ENCODE peak calls at places on chromosome 7, in six cellular contexts. L is IMR-90, T is GM23248, G is K562, H is astrocyte, Z is A549. M is an unnamed sample.
A peak's percentile ranks its signal among the peaks of the same experiment; 100 is the strongest.

GRCh38 chr7:134832367-134832766 is 52.9 kb downstream of the CALD1 start:
- DNase-seq in L (no peak), T (no peak), G (no peak), H (no peak), Z (no peak), M (no peak)

GRCh38 chr7:92731327-92732063 is 104.9 kb downstream of the CDK6 start:
- DNase-seq in L (peak; percentile 45), T (peak; percentile 52), G (no peak), H (peak; percentile 64), Z (no peak), M (no peak)

GRCh38 chr7:127137146-127137545 is 115.6 kb downstream of the GRM8 start:
- DNase-seq in L (no peak), T (no peak), G (no peak), H (no peak), Z (no peak), M (no peak)

GRCh38 chr7:56051053-56051338 is 248 bp downstream of the PSPH start:
- DNase-seq in L (no peak), T (no peak), G (no peak), H (no peak), Z (no peak), M (no peak)

GRCh38 chr7:94055963-94056362 is 51.8 kb upstream of the BET1 start:
- DNase-seq in L (no peak), T (peak; percentile 12), G (no peak), H (peak; percentile 67), Z (no peak), M (no peak)

GRCh38 chr7:138245216-138245615 is 169.0 kb downstream of the AKR1D1 start:
- DNase-seq in L (no peak), T (no peak), G (no peak), H (no peak), Z (no peak), M (no peak)

GRCh38 chr7:148495614-148496013 is 95.0 kb upstream of the C7orf33 start:
- DNase-seq in L (no peak), T (no peak), G (no peak), H (no peak), Z (no peak), M (no peak)

GRCh38 chr7:91064938-91065337 is 199.3 kb upstream of the FZD1 start:
- DNase-seq in L (peak; percentile 69), T (peak; percentile 73), G (no peak), H (peak; percentile 31), Z (no peak), M (no peak)

GRCh38 chr7:123439186-123439585 is 95.2 kb downstream of the IQUB start:
- DNase-seq in L (no peak), T (no peak), G (no peak), H (no peak), Z (no peak), M (no peak)

GRCh38 chr7:96495751-96496216 is 173.9 kb upstream of the SLC25A13 start:
- DNase-seq in L (no peak), T (no peak), G (no peak), H (no peak), Z (no peak), M (no peak)

GRCh38 chr7:90271753-90272152 is 26.8 kb downstream of the CFAP69 start:
- DNase-seq in L (peak; percentile 73), T (peak; percentile 84), G (no peak), H (peak; percentile 79), Z (no peak), M (no peak)

GRCh38 chr7:50266893-50267386 is 37.6 kb upstream of the IKZF1 start:
- DNase-seq in L (no peak), T (no peak), G (peak; percentile 47), H (no peak), Z (no peak), M (no peak)

GRCh38 chr7:122688385-122688998 is 10.4 kb downstream of the RNF133 start:
- DNase-seq in L (no peak), T (no peak), G (no peak), H (no peak), Z (no peak), M (no peak)

GRCh38 chr7:29095666-29096560 is 50.4 kb downstream of the CPVL start:
- DNase-seq in L (no peak), T (peak; percentile 68), G (no peak), H (no peak), Z (no peak), M (no peak)

GRCh38 chr7:157002819-157003421 is 7.5 kb downstream of the MNX1 start:
- DNase-seq in L (no peak), T (no peak), G (peak; percentile 22), H (no peak), Z (no peak), M (no peak)

GRCh38 chr7:143884276-143884977 is 17.5 kb downstream of the TCAF1 start:
- DNase-seq in L (no peak), T (no peak), G (no peak), H (no peak), Z (no peak), M (no peak)

GRCh38 chr7:142797342-142797798 is 26.6 kb downstream of the PRSS2 start:
- DNase-seq in L (no peak), T (no peak), G (peak; percentile 45), H (no peak), Z (no peak), M (no peak)

GRCh38 chr7:65477326-65477725 is 103.7 kb downstream of the ZNF92 start:
- DNase-seq in L (peak; percentile 5), T (peak; percentile 23), G (peak; percentile 63), H (no peak), Z (peak; percentile 35), M (no peak)

GRCh38 chr7:4606776-4607175 is 75.3 kb upstream of the FOXK1 start:
- DNase-seq in L (no peak), T (peak; percentile 19), G (no peak), H (peak; percentile 14), Z (no peak), M (no peak)

GRCh38 chr7:113013761-113014449 is 72.7 kb downstream of the GPR85 start:
- DNase-seq in L (no peak), T (no peak), G (no peak), H (no peak), Z (no peak), M (no peak)

DNA sequence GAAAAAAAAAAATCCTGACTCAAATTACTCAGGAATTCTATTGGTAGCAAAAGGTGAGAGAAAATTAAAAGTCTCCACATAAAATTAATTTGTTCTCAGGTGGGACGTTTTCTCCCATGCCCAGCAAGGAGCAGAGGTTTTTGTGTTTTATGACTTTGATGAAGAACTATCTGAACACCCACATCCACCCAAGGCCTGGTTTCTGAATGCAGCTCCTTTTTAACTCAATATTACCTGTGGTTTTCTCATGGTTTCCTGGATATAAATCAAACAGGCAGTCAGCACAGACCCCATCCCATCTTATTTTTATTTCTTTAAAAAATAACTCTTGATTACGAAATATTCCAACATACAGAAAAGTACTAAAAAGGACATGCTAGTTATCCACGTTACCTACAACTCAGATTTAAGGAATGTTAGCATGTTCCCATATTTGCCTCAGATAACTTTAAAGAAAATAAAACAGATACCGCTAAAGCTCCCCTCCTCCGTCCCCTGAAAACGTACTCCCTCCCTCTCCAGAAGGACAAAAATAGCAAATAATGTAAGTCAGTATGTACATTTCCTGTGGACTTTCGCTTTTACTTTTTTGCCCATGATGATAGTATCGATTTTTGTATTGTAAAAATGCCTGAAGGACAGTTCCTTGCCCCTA is 43.4 kb downstream of the GLI3 start:
- DNase-seq in L (peak; percentile 33), T (no peak), G (no peak), H (no peak), Z (no peak), M (no peak)
- H3K4me2 ChIP-seq in L (peak overlapping the region; percentile 93), T (no peak overlapping the region), G (no peak overlapping the region), H (peak overlapping the region; percentile 67), Z (no peak overlapping the region), M (no peak overlapping the region)

GRCh38 chr7:78395298-78396120 is 596.9 kb downstream of the PHTF2 start:
- DNase-seq in L (peak; percentile 28), T (no peak), G (no peak), H (peak; percentile 10), Z (no peak), M (no peak)
- H3K4me2 ChIP-seq in L (no peak overlapping the region), T (peak overlapping the region; percentile 28), G (no peak overlapping the region), H (no peak overlapping the region), Z (no peak overlapping the region), M (no peak overlapping the region)

GRCh38 chr7:130272456-130273080 is 5.9 kb downstream of the CPA2 start:
- DNase-seq in L (no peak), T (no peak), G (no peak), H (no peak), Z (no peak), M (no peak)

GRCh38 chr7:130274983-130275649 is 8.5 kb downstream of the CPA2 start:
- DNase-seq in L (no peak), T (no peak), G (no peak), H (peak; percentile 15), Z (no peak), M (no peak)

GRCh38 chr7:130273863-130274262 is 7.2 kb downstream of the CPA2 start:
- DNase-seq in L (peak; percentile 68), T (peak; percentile 78), G (no peak), H (peak; percentile 63), Z (no peak), M (no peak)

GRCh38 chr7:130270947-130271790 is 4.5 kb downstream of the CPA2 start:
- DNase-seq in L (no peak), T (no peak), G (no peak), H (no peak), Z (no peak), M (no peak)

GRCh38 chr7:130273081-130273699 is 6.5 kb downstream of the CPA2 start:
- DNase-seq in L (peak; percentile 48), T (peak; percentile 36), G (no peak), H (peak; percentile 75), Z (no peak), M (peak; percentile 95)
- H3K4me2 ChIP-seq in L (peak overlapping the region; percentile 44), T (peak overlapping the region; percentile 80), G (peak overlapping the region; percentile 43), H (peak overlapping the region; percentile 79), Z (no peak overlapping the region), M (no peak overlapping the region)

GRCh38 chr7:23343806-23344500 is 44.8 kb downstream of the MALSU1 start:
- DNase-seq in L (peak; percentile 67), T (no peak), G (no peak), H (peak; percentile 71), Z (no peak), M (peak; percentile 66)

GRCh38 chr7:23347682-23348180 is 48.6 kb downstream of the MALSU1 start:
- DNase-seq in L (peak; percentile 91), T (peak; percentile 93), G (peak; percentile 48), H (peak; percentile 85), Z (peak; percentile 60), M (no peak)

GRCh38 chr7:23349484-23350157 is 50.5 kb downstream of the MALSU1 start:
- DNase-seq in L (peak; percentile 90), T (peak; percentile 85), G (no peak), H (peak; percentile 90), Z (no peak), M (peak; percentile 43)

GRCh38 chr7:23346316-23346715 is 47.2 kb downstream of the MALSU1 start:
- DNase-seq in L (no peak), T (no peak), G (no peak), H (no peak), Z (no peak), M (no peak)

DNA sequence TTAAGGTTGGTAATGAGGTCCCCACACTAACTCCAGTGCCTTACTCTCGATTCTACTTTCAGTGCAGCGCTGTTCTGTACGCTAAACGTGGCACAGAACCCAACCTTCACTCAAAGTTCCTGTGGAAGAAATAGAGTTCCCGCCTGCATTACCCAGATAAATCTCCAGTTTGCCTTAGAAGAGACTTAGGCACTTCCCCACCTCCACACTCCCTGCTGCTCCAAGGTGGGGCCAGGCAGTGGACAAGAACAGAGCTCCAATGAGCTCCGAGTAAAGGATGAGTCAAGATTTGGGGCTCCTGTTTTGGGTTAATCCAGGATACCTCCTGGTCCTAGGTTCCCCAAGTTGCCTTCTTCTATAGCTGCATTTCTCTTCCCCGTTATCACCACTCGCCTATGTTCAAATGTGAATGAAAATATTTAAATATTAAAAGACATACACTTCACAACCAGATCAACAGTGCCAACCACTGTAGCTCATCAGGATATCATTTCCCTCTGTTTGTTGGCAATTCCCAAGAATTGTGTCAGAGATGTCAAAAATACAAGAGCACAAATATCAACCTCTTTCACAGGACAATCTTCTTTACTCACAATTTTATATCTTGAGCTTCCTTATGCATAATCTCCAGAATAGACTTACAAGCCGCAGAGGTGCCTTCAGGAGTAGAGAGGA is 48.0 kb downstream of the MALSU1 start:
- DNase-seq in L (no peak), T (peak; percentile 45), G (peak; percentile 51), H (no peak), Z (no peak), M (no peak)
- H3K4me2 ChIP-seq in L (peak overlapping the region; percentile 56), T (peak overlapping the region; percentile 95), G (peak overlapping the region; percentile 53), H (peak overlapping the region; percentile 81), Z (peak overlapping the region; percentile 66), M (no peak overlapping the region)

M was measured in neuronal stem cell.